ENCODE peak calls at places on chromosomes 12 and 14, in five cellular contexts. C, R, X, B and O are unnamed samples.

GRCh38 chr14:73170686-73171085 is 34.4 kb downstream of the PSEN1 start:
- DNase-seq in C (no peak), X (no peak), B (no peak), R (no peak), O (no peak)

GRCh38 chr14:31410048-31410654 is 10.2 kb downstream of the HEATR5A start:
- DNase-seq in R (no peak), B (no peak), X (no peak), C (no peak), O (no peak)

GRCh38 chr12:132282950-132283771 is 46.2 kb downstream of the GALNT9 start:
- DNase-seq in X (no peak), B (no peak), C (no peak), R (no peak), O (no peak)

GRCh38 chr14:104827173-104828055 is 26.5 kb downstream of the ZBTB42 start:
- DNase-seq in C (peak), X (peak), B (no peak), R (peak), O (no peak)

GRCh38 chr14:72126561-72126960 is 194.3 kb downstream of the RGS6 start:
- DNase-seq in B (no peak), X (no peak), C (no peak), R (no peak), O (no peak)

GRCh38 chr12:57063991-57064725 is 14.2 kb upstream of the MYO1A start:
- DNase-seq in X (no peak), C (no peak), R (no peak), B (no peak), O (no peak)

GRCh38 chr12:94712852-94713545 is 62.6 kb upstream of the TMCC3 start:
- DNase-seq in C (no peak), R (no peak), B (no peak), X (no peak), O (no peak)

GRCh38 chr12:452667-453210 is 7.0 kb upstream of the B4GALNT3 start:
- DNase-seq in C (peak), X (no peak), R (no peak), B (peak), O (no peak)

GRCh38 chr14:33120966-33121365 is 182.3 kb downstream of the NPAS3 start:
- DNase-seq in C (no peak), R (no peak), B (no peak), X (no peak), O (no peak)

GRCh38 chr14:33307691-33308369 is 369.2 kb downstream of the NPAS3 start:
- DNase-seq in C (no peak), B (peak), X (peak), R (peak), O (peak)

GRCh38 chr12:4960030-4960429 is 50.3 kb downstream of the KCNA1 start:
- DNase-seq in C (no peak), X (no peak), B (no peak), R (no peak), O (no peak)

GRCh38 chr14:87705439-87705896 is 287.5 kb downstream of the GALC start:
- DNase-seq in R (peak), C (no peak), B (no peak), X (no peak), O (no peak)

GRCh38 chr14:101198398-101199027 is 295.0 kb upstream of the RTL1 start:
- DNase-seq in X (no peak), C (no peak), R (no peak), B (peak), O (no peak)

GRCh38 chr14:75461303-75461702 is 33.5 kb downstream of the JDP2 start:
- DNase-seq in B (no peak), R (no peak), X (no peak), C (no peak), O (no peak)

GRCh38 chr14:47442206-47442605 is 233.2 kb downstream of the MDGA2 start:
- DNase-seq in C (no peak), B (no peak), R (no peak), X (peak), O (no peak)

GRCh38 chr14:92973265-92973797 is 50.4 kb downstream of the CHGA start:
- DNase-seq in B (no peak), C (peak), X (peak), R (peak), O (peak)

GRCh38 chr12:118430516-118430915 is 54.2 kb downstream of the SUDS3 start:
- DNase-seq in B (no peak), X (no peak), R (no peak), C (no peak), O (no peak)

GRCh38 chr12:49019435-49020317 is 1.1 kb upstream of the PRKAG1 start:
- DNase-seq in B (peak), X (peak), R (peak), C (peak), O (no peak)

GRCh38 chr12:8038659-8039114 is 6.2 kb downstream of the FOXJ2 start:
- DNase-seq in R (peak), B (peak), C (peak), X (peak), O (no peak)

GRCh38 chr12:41899577-41899976 is 245.1 kb downstream of the GXYLT1 start:
- DNase-seq in B (no peak), C (no peak), X (no peak), R (no peak), O (no peak)

GRCh38 chr14:74661726-74662450 is 49.9 kb upstream of the LTBP2 start:
- DNase-seq in X (no peak), C (no peak), R (no peak), B (no peak), O (no peak)

GRCh38 chr12:4320287-4320858 is 640 bp upstream of the TIGAR start:
- DNase-seq in B (no peak), R (no peak), X (no peak), C (no peak), O (no peak)

GRCh38 chr12:44717612-44718011 is 158.5 kb downstream of the NELL2 start:
- DNase-seq in B (no peak), C (no peak), R (no peak), X (no peak), O (no peak)

GRCh38 chr12:98188649-98189048 is 326.7 kb upstream of the TMPO start:
- DNase-seq in R (no peak), C (no peak), X (peak), B (no peak), O (no peak)

GRCh38 chr14:104738375-104739019 is 14.4 kb upstream of the SIVA1 start:
- DNase-seq in B (no peak), X (no peak), R (no peak), C (no peak), O (no peak)

DNA sequence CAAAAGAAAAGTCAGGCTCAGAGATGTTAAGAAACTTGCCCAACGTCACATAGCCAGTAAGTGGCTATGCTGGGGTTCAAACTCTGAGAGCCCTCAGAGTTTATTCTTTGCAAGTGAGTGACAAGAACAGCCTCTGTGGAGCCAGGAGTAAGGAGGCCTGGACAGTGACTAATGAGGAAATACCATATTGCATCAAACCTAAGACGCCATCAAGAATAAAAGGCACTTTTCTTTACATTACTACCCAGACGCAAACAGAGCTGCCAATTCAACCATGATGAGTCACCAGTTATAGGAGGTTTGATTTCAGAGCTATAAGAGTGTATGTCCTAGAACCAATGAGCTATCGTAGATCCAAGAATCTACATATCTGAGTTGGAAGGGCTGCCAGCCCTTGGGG is 9.4 kb downstream of the TNFRSF1A start:
- DNase-seq in X (peak), C (no peak), B (no peak), R (no peak), O (no peak)
- TF ChIP-seq CTCF in X (no peak), C (no peak), B (no peak), R (no peak), O (no peak)

GRCh38 chr12:120266180-120266535 is 628 bp upstream of the PXN start:
- DNase-seq in B (no peak), R (no peak), C (no peak), X (no peak), O (no peak)
- H3K4me3 ChIP-seq in B (no peak), R (no peak), C (no peak), X (no peak), O (no peak)

GRCh38 chr12:121712462-121713256 is at the start of gene TMEM120B:
- DNase-seq in R (peak), X (peak), B (peak), C (peak), O (no peak)
- TF ChIP-seq CTCF in R (no peak), X (peak), B (no peak), C (no peak), O (no peak)

DNA sequence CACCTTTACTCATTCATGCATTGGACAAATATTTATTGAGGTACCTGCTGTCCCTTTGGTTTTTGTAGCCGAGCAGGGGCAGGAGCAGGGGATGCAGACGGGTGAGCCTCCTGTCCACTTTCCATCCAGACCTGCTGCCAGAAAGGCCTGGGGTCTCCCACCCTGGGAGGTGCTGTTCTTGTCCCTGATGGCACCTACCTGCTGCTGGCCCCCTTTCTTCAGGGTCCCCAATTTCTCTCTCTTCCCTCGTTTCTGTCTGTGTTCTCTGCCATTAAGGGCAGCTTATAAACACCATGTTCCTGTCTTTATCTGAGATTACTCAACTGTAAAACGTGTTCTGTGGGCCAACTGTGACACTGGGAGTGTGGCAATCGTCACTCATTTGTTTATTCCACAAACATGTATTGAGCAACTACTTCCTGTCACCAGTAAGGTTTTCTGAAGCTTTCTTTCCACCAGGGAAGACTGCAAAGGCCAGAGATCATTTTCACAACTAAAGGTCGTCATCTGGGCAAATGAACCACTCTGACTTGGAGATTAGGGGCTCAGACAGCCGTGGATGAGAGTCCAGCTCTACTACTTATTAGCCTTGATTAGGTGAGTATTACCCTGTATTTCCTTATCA is at the start of gene HAL:
- DNase-seq in R (peak), B (no peak), C (peak), X (no peak), O (no peak)
- H3K4me3 ChIP-seq in R (no peak), B (no peak), C (no peak), X (no peak), O (no peak)

GRCh38 chr14:51548187-51548586 is 103.5 kb upstream of the FRMD6 start:
- DNase-seq in X (no peak), C (no peak), R (no peak), B (no peak), O (no peak)

GRCh38 chr14:51552768-51553426 is 98.8 kb upstream of the FRMD6 start:
- DNase-seq in C (no peak), R (no peak), X (peak), B (peak), O (no peak)

GRCh38 chr14:51554953-51555352 is 96.8 kb upstream of the FRMD6 start:
- DNase-seq in X (no peak), R (peak), B (no peak), C (no peak), O (no peak)

GRCh38 chr14:51554339-51554920 is 97.3 kb upstream of the FRMD6 start:
- DNase-seq in X (peak), R (peak), C (no peak), B (no peak), O (peak)

GRCh38 chr14:51552275-51552674 is 99.4 kb upstream of the FRMD6 start:
- DNase-seq in B (no peak), C (no peak), R (no peak), X (no peak), O (no peak)
- TF ChIP-seq CTCF in B (no peak), C (no peak), R (no peak), X (peak), O (no peak)

DNA sequence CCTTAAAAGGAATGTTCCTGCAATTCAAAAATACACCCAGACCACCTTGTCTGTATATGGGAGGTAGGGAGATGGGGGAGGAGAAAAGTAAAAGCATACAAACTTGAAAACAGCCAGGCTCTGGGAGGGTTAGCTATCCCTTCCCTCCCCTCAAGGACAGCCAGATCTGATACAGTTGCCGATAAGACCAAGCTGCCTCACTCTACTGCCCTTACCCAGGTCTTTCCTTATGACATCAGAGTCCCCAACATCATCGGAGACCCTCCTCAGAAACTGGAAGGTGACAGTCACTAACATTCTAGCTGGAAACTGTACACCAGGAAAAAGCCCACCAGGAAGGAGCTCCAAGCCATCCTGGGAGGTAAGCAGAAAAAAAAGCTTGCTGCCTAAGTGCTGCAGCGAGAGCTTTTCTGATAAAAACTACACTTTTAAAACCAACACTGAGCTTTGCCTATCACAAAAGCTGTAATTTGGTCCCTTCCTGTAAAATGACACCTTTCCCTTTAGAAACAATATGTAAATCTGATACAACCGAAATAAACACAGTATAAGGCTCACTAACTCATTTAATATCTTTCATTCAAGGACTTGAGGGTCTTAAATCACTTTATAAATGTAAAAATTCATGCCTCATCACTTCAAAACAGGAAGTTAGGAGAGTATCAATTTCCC is 20.5 kb upstream of the PLEKHH1 start:
- DNase-seq in B (no peak), X (no peak), C (no peak), R (no peak), O (no peak)
- H3K4me3 ChIP-seq in B (no peak), X (no peak), C (no peak), R (no peak), O (no peak)

GRCh38 chr12:53829130-53829529 is 77.4 kb upstream of the CISTR start:
- DNase-seq in C (no peak), R (no peak), B (no peak), X (no peak), O (no peak)
- TF ChIP-seq CTCF in C (no peak), R (peak), B (no peak), X (no peak), O (no peak)

GRCh38 chr14:81434230-81434629 is 34.1 kb upstream of the STON2 start:
- DNase-seq in B (no peak), R (no peak), C (no peak), X (no peak), O (no peak)
- H3K4me3 ChIP-seq in B (no peak), R (no peak), C (no peak), X (no peak), O (no peak)

GRCh38 chr12:62899568-62900390 is 35.2 kb downstream of the PPM1H start:
- DNase-seq in X (no peak), C (no peak), R (no peak), B (no peak), O (no peak)
- TF ChIP-seq CTCF in X (no peak), C (no peak), R (no peak), B (no peak), O (no peak)